ENCODE peak calls at places on chromosomes 13 and 19, in five cellular contexts. X is pancreas; C is mammary epithelial cell; Y is MCF 10A; A is activated CD8-positive, alpha-beta T cell treated with anti-CD3 and anti-CD28 coated beads for 36 hours. D is an unnamed sample.

GRCh38 chr13:42048323-42048624 is 174 bp upstream of the DGKH start:
- DNase-seq in X (no peak), C (no peak), Y (peak), A (peak), D (no peak)

GRCh38 chr13:52984881-52985363 is 43.7 kb upstream of the OLFM4 start:
- DNase-seq in X (no peak), C (no peak), Y (no peak), A (no peak), D (no peak)

GRCh38 chr19:49851456-49852259 is 699 bp downstream of the PTOV1 start:
- DNase-seq in X (peak), C (no peak), Y (no peak), A (peak), D (no peak)

GRCh38 chr19:50975766-50976165 is 6.4 kb upstream of the KLK6 start:
- DNase-seq in X (no peak), C (peak), Y (peak), A (no peak), D (no peak)

GRCh38 chr13:44402902-44403719 is 29.5 kb downstream of the SERP2 start:
- DNase-seq in X (peak), C (peak), Y (no peak), A (no peak), D (no peak)

GRCh38 chr19:2355168-2356035 is 4.7 kb upstream of the TMPRSS9 start:
- DNase-seq in X (no peak), C (no peak), Y (no peak), A (no peak), D (no peak)

GRCh38 chr13:30047154-30047874 is 196.9 kb upstream of the UBL3 start:
- DNase-seq in X (no peak), C (no peak), Y (no peak), A (peak), D (no peak)

GRCh38 chr19:920051-920857 is 3.1 kb downstream of the KISS1R start:
- DNase-seq in X (peak), C (peak), Y (no peak), A (peak), D (no peak)

GRCh38 chr19:18940791-18941627 is at the start of gene HOMER3:
- DNase-seq in X (peak), C (no peak), Y (peak), A (peak), D (no peak)

GRCh38 chr13:37090912-37091311 is 14.6 kb downstream of the CSNK1A1L start:
- DNase-seq in X (no peak), C (no peak), Y (peak), A (no peak), D (no peak)

GRCh38 chr13:109836629-109837607 is 50.5 kb upstream of the IRS2 start:
- DNase-seq in X (peak), C (no peak), Y (no peak), A (no peak), D (peak)

GRCh38 chr13:105804561-105805190 is 730.8 kb downstream of the EFNB2 start:
- DNase-seq in X (no peak), C (peak), Y (peak), A (no peak), D (no peak)

GRCh38 chr13:96819375-96819774 is 174.9 kb downstream of the OXGR1 start:
- DNase-seq in X (no peak), C (no peak), Y (no peak), A (no peak), D (no peak)

GRCh38 chr13:42040730-42041016 is 7.8 kb upstream of the DGKH start:
- DNase-seq in X (no peak), C (no peak), Y (no peak), A (no peak), D (no peak)

GRCh38 chr13:79679334-79679733 is 198.4 kb downstream of the NDFIP2 start:
- DNase-seq in X (peak), C (peak), Y (peak), A (peak), D (peak)

GRCh38 chr19:21210037-21210621 is 68.3 kb downstream of the ZNF431 start:
- DNase-seq in X (no peak), C (no peak), Y (no peak), A (no peak), D (no peak)

DNA sequence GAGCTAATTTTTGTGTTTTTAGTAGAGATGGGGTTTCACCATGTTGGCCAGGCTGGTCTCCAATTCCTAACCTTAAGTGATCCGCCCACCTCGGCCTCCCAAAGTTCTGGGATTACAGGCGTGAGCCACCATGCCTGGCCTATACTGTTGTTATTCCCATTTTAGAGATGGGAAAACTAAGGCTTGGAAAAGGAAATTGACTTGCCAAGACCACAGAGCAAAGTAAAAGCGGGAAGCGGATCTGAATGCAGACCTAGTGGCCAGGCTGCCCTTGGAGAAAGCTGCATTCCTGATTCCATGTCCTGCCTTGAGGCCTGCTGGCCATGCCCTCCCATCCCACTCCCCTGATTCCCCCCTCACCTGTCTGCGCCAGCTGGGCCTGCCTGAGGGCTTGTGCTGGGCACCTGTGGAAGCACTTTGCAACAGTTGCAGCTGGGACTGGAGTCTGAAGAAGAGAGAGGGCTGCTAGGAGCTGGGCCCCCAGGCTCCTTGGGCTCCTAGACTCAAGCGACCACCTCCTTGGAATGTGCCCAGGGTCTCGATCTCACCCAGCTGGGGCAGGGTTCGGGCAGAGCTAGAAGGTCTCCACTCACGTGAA is 5.7 kb downstream of the PALM3 start:
- DNase-seq in X (no peak), C (no peak), Y (no peak), A (no peak), D (no peak)
- TF ChIP-seq CTCF in X (no peak), C (no peak), Y (no peak), A (no peak), D (no peak)

GRCh38 chr19:29836409-29836825 is 24.6 kb downstream of the CCNE1 start:
- DNase-seq in X (no peak), C (no peak), Y (no peak), A (peak), D (no peak)
- TF ChIP-seq CTCF in X (no peak), C (no peak), Y (no peak), A (no peak), D (no peak)

DNA sequence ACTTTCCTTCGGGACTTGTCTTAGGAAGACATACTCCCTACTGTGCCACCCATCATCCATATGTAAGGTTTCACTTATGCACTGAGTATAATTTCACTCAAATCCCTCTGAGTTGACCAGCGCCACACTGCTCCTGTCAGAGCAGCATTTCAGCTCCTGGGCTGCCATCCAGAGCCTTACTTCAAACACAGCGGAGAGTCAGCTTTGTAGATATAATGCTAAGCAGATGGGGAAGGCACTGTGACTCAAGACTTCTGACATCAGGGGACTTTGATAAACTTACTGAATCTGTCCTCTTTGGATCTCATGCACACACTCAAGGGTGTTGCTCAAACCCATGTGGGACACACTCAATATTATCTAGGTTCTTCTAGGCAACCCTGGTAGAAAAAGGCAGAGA is 34.9 kb downstream of the DOCK9 start:
- DNase-seq in X (no peak), C (no peak), Y (no peak), A (no peak), D (no peak)
- TF ChIP-seq CTCF in X (no peak), C (no peak), Y (no peak), A (no peak), D (no peak)

GRCh38 chr19:45255611-45256157 is 4.6 kb downstream of the MARK4 start:
- DNase-seq in X (no peak), C (no peak), Y (no peak), A (no peak), D (no peak)

GRCh38 chr19:45251452-45252354 is 632 bp downstream of the MARK4 start:
- DNase-seq in X (peak), C (no peak), Y (no peak), A (peak), D (no peak)

GRCh38 chr19:45253396-45254027 is 2.4 kb downstream of the MARK4 start:
- DNase-seq in X (no peak), C (peak), Y (no peak), A (peak), D (peak)

GRCh38 chr19:45256836-45257235 is 5.8 kb downstream of the MARK4 start:
- DNase-seq in X (no peak), C (no peak), Y (no peak), A (no peak), D (no peak)

DNA sequence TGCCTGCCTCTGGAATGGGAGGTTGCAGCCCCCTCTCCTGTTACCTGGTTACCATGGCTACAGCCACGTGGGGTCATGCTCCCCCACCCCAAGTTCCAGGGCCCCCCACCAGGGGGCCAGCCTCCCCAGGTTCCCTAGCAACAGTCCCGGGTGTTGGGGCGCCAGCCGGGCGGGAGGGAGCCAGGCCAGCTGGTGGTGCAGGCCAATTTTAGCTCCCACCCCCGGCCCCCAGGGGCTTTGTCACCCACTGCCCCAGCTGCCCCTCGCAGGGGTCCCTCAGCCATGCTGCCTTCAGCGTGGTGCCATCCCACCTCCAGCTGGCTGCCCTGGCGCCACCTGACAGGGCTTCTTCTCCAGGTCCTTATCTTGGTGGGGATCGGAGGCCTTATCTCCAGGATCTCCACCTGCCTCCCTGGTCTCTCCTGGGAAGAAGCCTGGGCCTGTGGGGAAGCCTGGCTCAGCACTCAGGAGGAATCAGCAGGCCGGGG is 3.0 kb downstream of the MARK4 start:
- DNase-seq in X (no peak), C (no peak), Y (no peak), A (peak), D (no peak)
- TF ChIP-seq CTCF in X (no peak), C (peak), Y (peak), A (no peak), D (peak)

GRCh38 chr19:43626838-43627237 is 7.4 kb upstream of the ZNF428 start:
- DNase-seq in X (no peak), C (no peak), Y (no peak), A (no peak), D (no peak)

GRCh38 chr19:43623889-43624670 is 4.7 kb upstream of the ZNF428 start:
- DNase-seq in X (no peak), C (no peak), Y (no peak), A (peak), D (no peak)

GRCh38 chr19:43628646-43629326 is 9.4 kb upstream of the ZNF428 start:
- DNase-seq in X (no peak), C (no peak), Y (no peak), A (no peak), D (no peak)

GRCh38 chr19:43624933-43625332 is 5.5 kb upstream of the ZNF428 start:
- DNase-seq in X (no peak), C (no peak), Y (peak), A (peak), D (no peak)

GRCh38 chr19:43625918-43626579 is 6.6 kb upstream of the ZNF428 start:
- DNase-seq in X (no peak), C (no peak), Y (peak), A (peak), D (no peak)
- TF ChIP-seq CTCF in X (no peak), C (no peak), Y (no peak), A (no peak), D (no peak)

GRCh38 chr19:11131471-11131870 is 24.1 kb downstream of the SPC24 start:
- DNase-seq in X (no peak), C (no peak), Y (no peak), A (no peak), D (no peak)
- TF ChIP-seq CTCF in X (no peak), C (no peak), Y (no peak), A (no peak), D (no peak)

GRCh38 chr13:27665333-27665732 is 43.6 kb downstream of the POLR1D start:
- DNase-seq in X (no peak), C (no peak), Y (no peak), A (no peak), D (no peak)
- TF ChIP-seq CTCF in X (no peak), C (peak), Y (peak), A (no peak), D (peak)

GRCh38 chr13:95624020-95624419 is 20.5 kb downstream of the DZIP1 start:
- DNase-seq in X (no peak), C (peak), Y (peak), A (peak), D (no peak)
- TF ChIP-seq CTCF in X (peak), C (peak), Y (peak), A (peak), D (peak)

DNA sequence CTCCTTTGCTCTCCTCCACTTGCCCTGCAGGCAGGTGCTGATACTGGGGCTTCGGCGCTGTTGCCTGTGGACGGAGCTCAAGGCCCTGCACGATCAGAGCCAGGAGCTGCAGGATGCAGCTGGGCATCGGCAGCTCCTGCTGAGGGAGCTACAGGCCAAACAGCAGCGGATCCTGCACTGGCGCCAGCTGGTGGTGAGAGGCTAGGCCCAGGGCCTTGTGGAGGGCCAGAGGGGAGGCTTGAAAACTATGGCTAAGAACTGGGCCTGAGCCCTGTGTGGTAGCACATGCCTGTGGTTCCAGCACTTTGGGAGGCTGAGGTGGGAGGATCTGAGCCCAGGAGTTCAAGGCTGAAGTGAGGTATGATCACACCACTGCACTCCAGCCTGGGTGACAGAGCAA is 6.3 kb downstream of the HAUS5 start:
- DNase-seq in X (no peak), C (no peak), Y (no peak), A (no peak), D (no peak)
- TF ChIP-seq CTCF in X (no peak), C (no peak), Y (no peak), A (no peak), D (peak)